ENCODE peak calls at places on chromosomes 2 and 18, in nine cellular contexts. W, I, O, T, C, F, D, B and Q are unnamed samples.

GRCh38 chr18:54626779-54627178 is 35.7 kb downstream of the DYNAP start:
- ATAC-seq in I (no peak), D (no peak), O (no peak), T (no peak), W (no peak), B (peak), C (no peak), F (no peak), Q (no peak)

GRCh38 chr2:31140151-31140550 is 1.9 kb upstream of the GALNT14 start:
- ATAC-seq in C (no peak), O (no peak), W (no peak), F (no peak), D (no peak), T (no peak), I (no peak), B (no peak), Q (no peak)

GRCh38 chr18:57833441-57834101 is 30.5 kb upstream of the ATP8B1 start:
- ATAC-seq in D (peak), C (peak), W (peak), B (no peak), O (peak), T (peak), F (peak), I (peak), Q (peak)

GRCh38 chr2:198456418-198456817 is 652.0 kb downstream of the PLCL1 start:
- ATAC-seq in I (no peak), D (no peak), C (no peak), F (no peak), O (no peak), W (no peak), T (no peak), B (no peak), Q (no peak)

GRCh38 chr2:143426296-143426695 is 297.1 kb downstream of the ARHGAP15 start:
- ATAC-seq in B (no peak), C (no peak), D (no peak), O (no peak), T (no peak), I (no peak), W (no peak), F (no peak), Q (no peak)

GRCh38 chr2:26235089-26235488 is 9.3 kb downstream of the HADHA start:
- ATAC-seq in W (peak), D (no peak), B (no peak), I (no peak), T (no peak), C (no peak), F (no peak), O (no peak), Q (no peak)

GRCh38 chr18:25144835-25145234 is 207.1 kb downstream of the ZNF521 start:
- ATAC-seq in B (peak), F (no peak), W (no peak), D (peak), O (no peak), T (no peak), I (no peak), C (no peak), Q (no peak)

GRCh38 chr2:8132371-8132831 is 549.5 kb upstream of the ID2 start:
- ATAC-seq in W (no peak), D (peak), O (no peak), T (no peak), I (no peak), B (no peak), C (no peak), F (no peak), Q (no peak)

GRCh38 chr2:64766841-64767669 is 113.3 kb upstream of the SERTAD2 start:
- ATAC-seq in D (peak), W (peak), B (peak), T (peak), O (peak), I (peak), C (peak), F (peak), Q (peak)

GRCh38 chr2:54809814-54810213 is 86.4 kb downstream of the EML6 start:
- ATAC-seq in D (no peak), I (no peak), T (no peak), F (no peak), W (no peak), O (no peak), B (no peak), C (no peak), Q (no peak)

GRCh38 chr2:17539993-17540812 is at the start of gene VSNL1:
- ATAC-seq in F (no peak), W (peak), C (no peak), T (no peak), O (no peak), I (no peak), D (peak), B (peak), Q (no peak)

GRCh38 chr2:212904646-212905045 is 246.8 kb downstream of the IKZF2 start:
- ATAC-seq in O (no peak), I (no peak), D (no peak), F (no peak), B (no peak), W (no peak), T (peak), C (no peak), Q (peak)

GRCh38 chr2:61015971-61016370 is 1.5 kb upstream of the PEX13 start:
- ATAC-seq in O (no peak), T (no peak), W (no peak), D (no peak), F (no peak), C (no peak), B (peak), I (no peak), Q (no peak)